ENCODE peak calls at places on chromosomes 4 and X, in four cellular contexts. E is NCI-H2171 treated with DMSO at 0.1 percent for 48 hours, O is substantia nigra, V is amniotic epithelial cell. L is an unnamed sample.
A peak's percentile ranks its signal among the peaks of the same experiment; 100 is the strongest.

GRCh38 chrX:38233891-38234807 is 13.5 kb upstream of the SRPX start:
- DNase-seq in E (no peak), O (no peak), V (peak; percentile 80), L (peak; percentile 2)

GRCh38 chrX:48461830-48462229 is 8.2 kb downstream of the SLC38A5 start:
- DNase-seq in E (no peak), O (no peak), V (peak; percentile 1), L (no peak)

GRCh38 chrX:73922856-73923429 is 359.9 kb downstream of the CHIC1 start:
- DNase-seq in E (no peak), O (no peak), V (peak; percentile 69), L (no peak)

GRCh38 chr4:25953740-25954139 is 39.7 kb downstream of the SMIM20 start:
- DNase-seq in E (peak; percentile 53), O (no peak), V (no peak), L (no peak)

GRCh38 chr4:126661194-126661593 is 971.6 kb upstream of the INTU start:
- DNase-seq in E (no peak), O (no peak), V (peak; percentile 86), L (no peak)

GRCh38 chr4:156673483-156673882 is 298.1 kb downstream of the PDGFC start:
- DNase-seq in E (no peak), O (no peak), V (peak; percentile 61), L (no peak)

GRCh38 chr4:53614616-53615015 is 23.3 kb upstream of the LNX1 start:
- DNase-seq in E (no peak), O (no peak), V (peak; percentile 25), L (no peak)

GRCh38 chr4:176393306-176394013 is 73.7 kb downstream of the SPCS3 start:
- DNase-seq in E (no peak), O (no peak), V (no peak), L (no peak)

GRCh38 chr4:89572224-89572858 is 264.6 kb downstream of the SNCA start:
- DNase-seq in E (peak; percentile 84), O (no peak), V (no peak), L (no peak)

GRCh38 chrX:115709039-115709438 is 148.1 kb downstream of the PLS3 start:
- DNase-seq in E (no peak), O (no peak), V (no peak), L (no peak)

GRCh38 chrX:136214551-136214950 is 36.6 kb downstream of the MAP7D3 start:
- DNase-seq in E (no peak), O (no peak), V (peak; percentile 76), L (no peak)

GRCh38 chr4:5511791-5512190 is 196.6 kb downstream of the EVC2 start:
- DNase-seq in E (no peak), O (no peak), V (peak; percentile 70), L (no peak)

GRCh38 chrX:57951666-57952319 is 41.5 kb upstream of the ZXDA start:
- DNase-seq in E (no peak), O (no peak), V (no peak), L (no peak)

GRCh38 chr4:4840351-4840750 is 19.1 kb upstream of the MSX1 start:
- DNase-seq in E (no peak), O (no peak), V (no peak), L (no peak)

GRCh38 chr4:187770345-187770744 is 225.2 kb upstream of the ZFP42 start:
- DNase-seq in E (no peak), O (no peak), V (no peak), L (no peak)

GRCh38 chr4:158020175-158020574 is 152.7 kb downstream of the GASK1B start:
- DNase-seq in E (no peak), O (no peak), V (peak; percentile 84), L (no peak)

GRCh38 chrX:73581002-73581628 is 18.1 kb downstream of the CHIC1 start:
- DNase-seq in E (no peak), O (no peak), V (peak; percentile 9), L (no peak)

GRCh38 chr4:152618971-152619370 is 60.8 kb downstream of the TMEM154 start:
- DNase-seq in E (no peak), O (no peak), V (no peak), L (no peak)

GRCh38 chr4:66911898-66912297 is 633.4 kb downstream of the CENPC start:
- DNase-seq in E (peak; percentile 32), O (no peak), V (peak; percentile 73), L (no peak)

L was measured in thyroid gland.